ENCODE peak calls at places on chromosomes 3 and 15, in six cellular contexts. One of them, this sample, is unnamed.

GRCh38 chr15:73318463-73319351 is 50.1 kb downstream of the HCN4 start:
- DNase-seq in skeletal muscle cell: no peak
- DNase-seq in iPS-NIHi11: peak
- DNase-seq in neural crest cell: peak
- DNase-seq in central memory CD4-positive, alpha-beta T cell: no peak
- DNase-seq in PC-3: no peak
- DNase-seq in this sample: no peak

GRCh38 chr3:172760406-172760805 is 9.9 kb downstream of the ECT2 start:
- DNase-seq in central memory CD4-positive, alpha-beta T cell: no peak
- DNase-seq in skeletal muscle cell: peak
- DNase-seq in iPS-NIHi11: no peak
- DNase-seq in neural crest cell: no peak
- DNase-seq in PC-3: no peak
- DNase-seq in this sample: no peak

GRCh38 chr3:43097681-43098080 is 8.2 kb downstream of the POMGNT2 start:
- DNase-seq in PC-3: no peak
- DNase-seq in neural crest cell: no peak
- DNase-seq in iPS-NIHi11: no peak
- DNase-seq in skeletal muscle cell: no peak
- DNase-seq in central memory CD4-positive, alpha-beta T cell: no peak
- DNase-seq in this sample: no peak

GRCh38 chr15:51775967-51776816 is 24.8 kb downstream of the TMOD2 start:
- DNase-seq in iPS-NIHi11: peak
- DNase-seq in skeletal muscle cell: no peak
- DNase-seq in central memory CD4-positive, alpha-beta T cell: peak
- DNase-seq in PC-3: peak
- DNase-seq in neural crest cell: peak
- DNase-seq in this sample: no peak

GRCh38 chr3:156676467-156677119 is 2.2 kb downstream of the TIPARP start:
- DNase-seq in PC-3: peak
- DNase-seq in neural crest cell: no peak
- DNase-seq in skeletal muscle cell: no peak
- DNase-seq in iPS-NIHi11: no peak
- DNase-seq in central memory CD4-positive, alpha-beta T cell: no peak
- DNase-seq in this sample: no peak

GRCh38 chr3:39220551-39221530 is 28.4 kb upstream of the XIRP1 start:
- DNase-seq in skeletal muscle cell: no peak
- DNase-seq in PC-3: no peak
- DNase-seq in iPS-NIHi11: no peak
- DNase-seq in central memory CD4-positive, alpha-beta T cell: no peak
- DNase-seq in neural crest cell: no peak
- DNase-seq in this sample: no peak

GRCh38 chr3:156619376-156619775 is 55.0 kb upstream of the TIPARP start:
- DNase-seq in neural crest cell: no peak
- DNase-seq in skeletal muscle cell: no peak
- DNase-seq in central memory CD4-positive, alpha-beta T cell: no peak
- DNase-seq in PC-3: no peak
- DNase-seq in iPS-NIHi11: no peak
- DNase-seq in this sample: no peak

GRCh38 chr3:116316781-116317180 is 128.5 kb downstream of the LSAMP start:
- DNase-seq in PC-3: no peak
- DNase-seq in skeletal muscle cell: no peak
- DNase-seq in central memory CD4-positive, alpha-beta T cell: no peak
- DNase-seq in iPS-NIHi11: no peak
- DNase-seq in neural crest cell: no peak
- DNase-seq in this sample: no peak

GRCh38 chr15:78840661-78841060 is 29.4 kb upstream of the ADAMTS7 start:
- DNase-seq in neural crest cell: no peak
- DNase-seq in central memory CD4-positive, alpha-beta T cell: no peak
- DNase-seq in skeletal muscle cell: no peak
- DNase-seq in iPS-NIHi11: no peak
- DNase-seq in PC-3: no peak
- DNase-seq in this sample: peak

GRCh38 chr3:46603461-46604062 is 8.8 kb upstream of the FAM240A start:
- DNase-seq in PC-3: no peak
- DNase-seq in skeletal muscle cell: no peak
- DNase-seq in iPS-NIHi11: no peak
- DNase-seq in neural crest cell: no peak
- DNase-seq in central memory CD4-positive, alpha-beta T cell: no peak
- DNase-seq in this sample: no peak

GRCh38 chr15:101024709-101025108 is 105.6 kb downstream of the LRRK1 start:
- DNase-seq in skeletal muscle cell: no peak
- DNase-seq in iPS-NIHi11: no peak
- DNase-seq in neural crest cell: no peak
- DNase-seq in PC-3: no peak
- DNase-seq in central memory CD4-positive, alpha-beta T cell: no peak
- DNase-seq in this sample: no peak

GRCh38 chr3:183808355-183808754 is 17.0 kb downstream of the MAP6D1 start:
- DNase-seq in neural crest cell: no peak
- DNase-seq in skeletal muscle cell: no peak
- DNase-seq in central memory CD4-positive, alpha-beta T cell: no peak
- DNase-seq in PC-3: no peak
- DNase-seq in iPS-NIHi11: no peak
- DNase-seq in this sample: no peak

This sample was measured in heart left ventricle.